ENCODE peak calls at places on chromosome 1, in nine cellular contexts. S, E, U, R, G, Z, P, I and H are unnamed samples.

GRCh38 chr1:94757931-94758330 is 62.2 kb upstream of the SLC44A3 start:
- DNase-seq in S (no peak), E (peak; percentile 55), U (peak; percentile 52), R (peak; percentile 71), G (no peak), Z (no peak), P (no peak), I (no peak), H (no peak)

GRCh38 chr1:198531891-198532290 is 8.6 kb downstream of the ATP6V1G3 start:
- DNase-seq in S (no peak), E (no peak), U (no peak), R (no peak), G (no peak), Z (no peak), P (no peak), I (no peak), H (no peak)

GRCh38 chr1:26529405-26529654 is 231 bp upstream of the RPS6KA1 start:
- DNase-seq in S (no peak), E (no peak), U (no peak), R (peak; percentile 60), G (no peak), Z (no peak), P (peak; percentile 35), I (no peak), H (no peak)

GRCh38 chr1:56806804-56807203 is 12.4 kb downstream of the FYB2 start:
- DNase-seq in S (no peak), E (no peak), U (no peak), R (no peak), G (no peak), Z (no peak), P (peak; percentile 24), I (no peak), H (peak; percentile 74)

GRCh38 chr1:1938276-1938573 is 19.1 kb upstream of the TMEM52 start:
- DNase-seq in S (no peak), E (no peak), U (no peak), R (no peak), G (no peak), Z (no peak), P (no peak), I (no peak), H (no peak)

GRCh38 chr1:200334661-200335256 is 75.1 kb downstream of the ZNF281 start:
- DNase-seq in S (no peak), E (no peak), U (no peak), R (no peak), G (no peak), Z (no peak), P (no peak), I (no peak), H (no peak)

GRCh38 chr1:224861317-224861716 is 68.2 kb upstream of the DNAH14 start:
- DNase-seq in S (no peak), E (no peak), U (no peak), R (no peak), G (no peak), Z (no peak), P (no peak), I (no peak), H (no peak)

GRCh38 chr1:228141082-228141870 is 1.2 kb downstream of the GUK1 start:
- DNase-seq in S (no peak), E (peak; percentile 78), U (peak; percentile 67), R (peak; percentile 49), G (no peak), Z (peak; percentile 51), P (peak; percentile 52), I (no peak), H (peak; percentile 46)

GRCh38 chr1:18731591-18732235 is 101.1 kb downstream of the PAX7 start:
- DNase-seq in S (no peak), E (no peak), U (no peak), R (no peak), G (no peak), Z (no peak), P (no peak), I (no peak), H (no peak)

GRCh38 chr1:115251856-115252255 is 86.2 kb downstream of the NGF start:
- DNase-seq in S (peak; percentile 48), E (no peak), U (no peak), R (no peak), G (no peak), Z (no peak), P (no peak), I (no peak), H (no peak)

GRCh38 chr1:63946866-63947491 is 173.2 kb downstream of the ROR1 start:
- DNase-seq in S (no peak), E (peak; percentile 31), U (peak; percentile 47), R (peak; percentile 40), G (no peak), Z (no peak), P (no peak), I (no peak), H (no peak)

GRCh38 chr1:150261367-150261766 is 3.8 kb downstream of the CA14 start:
- DNase-seq in S (no peak), E (no peak), U (no peak), R (no peak), G (no peak), Z (no peak), P (no peak), I (no peak), H (no peak)

GRCh38 chr1:31216016-31216415 is 23.7 kb downstream of the NKAIN1 start:
- DNase-seq in S (no peak), E (peak; percentile 72), U (peak; percentile 67), R (peak; percentile 90), G (no peak), Z (no peak), P (peak; percentile 54), I (no peak), H (no peak)

GRCh38 chr1:177092001-177092400 is 72.5 kb downstream of the ASTN1 start:
- DNase-seq in S (no peak), E (no peak), U (no peak), R (no peak), G (no peak), Z (no peak), P (no peak), I (no peak), H (no peak)

GRCh38 chr1:37267111-37267835 is 207.1 kb upstream of the ZC3H12A start:
- DNase-seq in S (no peak), E (no peak), U (no peak), R (peak; percentile 32), G (no peak), Z (no peak), P (no peak), I (no peak), H (no peak)

GRCh38 chr1:211198111-211198510 is 61.1 kb upstream of the RCOR3 start:
- DNase-seq in S (peak; percentile 12), E (no peak), U (no peak), R (no peak), G (no peak), Z (no peak), P (no peak), I (no peak), H (no peak)

GRCh38 chr1:91795601-91796389 is 90.2 kb downstream of the TGFBR3 start:
- DNase-seq in S (peak; percentile 17), E (no peak), U (no peak), R (no peak), G (no peak), Z (no peak), P (no peak), I (no peak), H (no peak)

GRCh38 chr1:5947071-5947821 is 45.0 kb downstream of the NPHP4 start:
- DNase-seq in S (no peak), E (no peak), U (no peak), R (no peak), G (no peak), Z (no peak), P (no peak), I (no peak), H (no peak)

GRCh38 chr1:204130178-204130577 is 21.7 kb downstream of the ETNK2 start:
- DNase-seq in S (no peak), E (no peak), U (no peak), R (no peak), G (no peak), Z (no peak), P (no peak), I (no peak), H (no peak)

GRCh38 chr1:58884706-58885661 is 101.1 kb upstream of the JUN start:
- DNase-seq in S (no peak), E (peak; percentile 38), U (no peak), R (no peak), G (no peak), Z (no peak), P (peak; percentile 90), I (no peak), H (peak; percentile 41)

GRCh38 chr1:205246426-205247119 is 18.8 kb downstream of the TMCC2 start:
- DNase-seq in S (no peak), E (no peak), U (no peak), R (no peak), G (no peak), Z (no peak), P (no peak), I (no peak), H (peak; percentile 23)

GRCh38 chr1:198986041-198986440 is 347.2 kb downstream of the PTPRC start:
- DNase-seq in S (no peak), E (no peak), U (no peak), R (no peak), G (no peak), Z (no peak), P (no peak), I (no peak), H (no peak)

GRCh38 chr1:35449334-35450008 is 107.7 kb downstream of the KIAA0319L start:
- DNase-seq in S (no peak), E (no peak), U (no peak), R (no peak), G (no peak), Z (no peak), P (no peak), I (no peak), H (no peak)

GRCh38 chr1:206803221-206803730 is 31.0 kb upstream of the IL10 start:
- DNase-seq in S (no peak), E (no peak), U (no peak), R (peak; percentile 49), G (peak; percentile 94), Z (peak; percentile 91), P (peak; percentile 19), I (peak; percentile 36), H (no peak)